ENCODE peak calls at places on chromosomes 16 and 17, in six cellular contexts. A is A549, R is K562, O is HepG2, T is endothelial cell of umbilical vein, Q is GM12878. Z is an unnamed sample.

GRCh38 chr16:72134507-72134906 is 37.4 kb downstream of the PMFBP1 start:
- DNase-seq in A (no peak), R (no peak), O (no peak), T (no peak), Q (no peak), Z (no peak)

GRCh38 chr17:80292557-80292956 is 31.9 kb downstream of the RNF213 start:
- DNase-seq in A (no peak), R (no peak), O (no peak), T (no peak), Q (no peak), Z (no peak)

GRCh38 chr16:55496509-55497145 is 12.2 kb upstream of the LPCAT2 start:
- DNase-seq in A (no peak), R (no peak), O (no peak), T (no peak), Q (no peak), Z (peak; percentile 28)

GRCh38 chr17:28720247-28720996 is 637 bp downstream of the RPL23A start:
- DNase-seq in A (no peak), R (peak; percentile 66), O (no peak), T (no peak), Q (no peak), Z (peak; percentile 63)

GRCh38 chr17:63850401-63850800 is 7.9 kb upstream of the SMARCD2 start:
- DNase-seq in A (no peak), R (peak; percentile 42), O (no peak), T (no peak), Q (no peak), Z (no peak)

GRCh38 chr16:3687792-3688191 is 29.5 kb downstream of the TRAP1 start:
- DNase-seq in A (no peak), R (no peak), O (no peak), T (no peak), Q (no peak), Z (no peak)

GRCh38 chr17:30600830-30601494 is 123.8 kb downstream of the GOSR1 start:
- DNase-seq in A (peak; percentile 48), R (no peak), O (no peak), T (peak; percentile 39), Q (no peak), Z (peak; percentile 52)

GRCh38 chr16:2692948-2693651 is 10.8 kb downstream of the KCTD5 start:
- DNase-seq in A (no peak), R (peak; percentile 25), O (no peak), T (no peak), Q (no peak), Z (no peak)

GRCh38 chr17:39671651-39672521 is 3.6 kb downstream of the PNMT start:
- DNase-seq in A (peak; percentile 82), R (peak; percentile 72), O (peak; percentile 67), T (peak; percentile 40), Q (no peak), Z (peak; percentile 67)

GRCh38 chr16:85454171-85454883 is 158.8 kb upstream of the GSE1 start:
- DNase-seq in A (no peak), R (no peak), O (no peak), T (no peak), Q (no peak), Z (no peak)

GRCh38 chr17:64118452-64118979 is 11.4 kb downstream of the ERN1 start:
- DNase-seq in A (no peak), R (peak; percentile 67), O (no peak), T (peak; percentile 22), Q (no peak), Z (peak; percentile 61)

GRCh38 chr16:52591441-52592215 is 44.7 kb upstream of the TOX3 start:
- DNase-seq in A (no peak), R (no peak), O (no peak), T (no peak), Q (no peak), Z (no peak)

GRCh38 chr16:9843424-9844013 is 338.7 kb downstream of the GRIN2A start:
- DNase-seq in A (no peak), R (no peak), O (no peak), T (no peak), Q (no peak), Z (no peak)

GRCh38 chr17:5464717-5465507 is 3.9 kb downstream of the DHX33 start:
- DNase-seq in A (no peak), R (no peak), O (peak; percentile 94), T (no peak), Q (no peak), Z (no peak)

GRCh38 chr17:57004944-57005579 is 27.1 kb downstream of the SCPEP1 start:
- DNase-seq in A (peak; percentile 31), R (peak; percentile 25), O (no peak), T (no peak), Q (peak; percentile 71), Z (peak; percentile 93)

GRCh38 chr16:21663889-21664647 is at the start of gene OTOA:
- DNase-seq in A (no peak), R (no peak), O (no peak), T (no peak), Q (no peak), Z (no peak)

GRCh38 chr17:13597723-13598347 is 3.9 kb downstream of the HS3ST3A1 start:
- DNase-seq in A (peak; percentile 41), R (peak; percentile 61), O (peak; percentile 45), T (peak; percentile 27), Q (no peak), Z (peak; percentile 74)

GRCh38 chr17:43905985-43906852 is 1.1 kb downstream of the MPP2 start:
- DNase-seq in A (peak; percentile 54), R (no peak), O (peak; percentile 47), T (no peak), Q (no peak), Z (peak; percentile 40)

GRCh38 chr17:64686705-64687104 is 24.6 kb upstream of the SMURF2 start:
- DNase-seq in A (no peak), R (no peak), O (no peak), T (no peak), Q (no peak), Z (no peak)

GRCh38 chr17:78910885-78911284 is 7.9 kb upstream of the CEP295NL start:
- DNase-seq in A (no peak), R (no peak), O (no peak), T (no peak), Q (no peak), Z (peak; percentile 55)

GRCh38 chr17:19470529-19471261 is 59.7 kb downstream of the RNF112 start:
- DNase-seq in A (no peak), R (no peak), O (no peak), T (no peak), Q (no peak), Z (no peak)

GRCh38 chr17:65191805-65192740 is 54.9 kb downstream of the RGS9 start:
- DNase-seq in A (peak; percentile 43), R (no peak), O (peak; percentile 20), T (peak; percentile 62), Q (no peak), Z (peak; percentile 61)

GRCh38 chr17:72139213-72139612 is 18.4 kb downstream of the SOX9 start:
- DNase-seq in A (no peak), R (no peak), O (no peak), T (no peak), Q (no peak), Z (no peak)

GRCh38 chr16:56956076-56956475 is 5.7 kb upstream of the CETP start:
- DNase-seq in A (no peak), R (no peak), O (no peak), T (no peak), Q (no peak), Z (no peak)

GRCh38 chr17:7982666-7983065 is 19.7 kb upstream of the GUCY2D start:
- DNase-seq in A (no peak), R (peak; percentile 21), O (no peak), T (peak; percentile 33), Q (no peak), Z (peak; percentile 40)

GRCh38 chr16:80433617-80434016 is 107.2 kb upstream of the DYNLRB2 start:
- DNase-seq in A (no peak), R (no peak), O (no peak), T (no peak), Q (no peak), Z (peak; percentile 4)

GRCh38 chr17:29138991-29139682 is 41.1 kb downstream of the MYO18A start:
- DNase-seq in A (no peak), R (no peak), O (no peak), T (no peak), Q (no peak), Z (peak; percentile 95)

GRCh38 chr17:76700627-76701470 is 9.9 kb downstream of the MXRA7 start:
- DNase-seq in A (no peak), R (no peak), O (peak; percentile 86), T (peak; percentile 37), Q (no peak), Z (peak; percentile 61)

GRCh38 chr17:76700290-76700626 is 10.5 kb downstream of the MXRA7 start:
- DNase-seq in A (no peak), R (no peak), O (no peak), T (no peak), Q (no peak), Z (no peak)

GRCh38 chr17:76695059-76695892 is 15.5 kb downstream of the MXRA7 start:
- DNase-seq in A (no peak), R (no peak), O (no peak), T (no peak), Q (no peak), Z (no peak)

GRCh38 chr17:76696763-76697701 is 13.7 kb downstream of the MXRA7 start:
- DNase-seq in A (no peak), R (no peak), O (peak; percentile 66), T (peak; percentile 76), Q (peak; percentile 40), Z (peak; percentile 79)

GRCh38 chr17:76697702-76698465 is 12.9 kb downstream of the MXRA7 start:
- DNase-seq in A (no peak), R (peak; percentile 79), O (no peak), T (no peak), Q (no peak), Z (no peak)
- H3K4me3 ChIP-seq in A (no peak overlapping the region), R (no peak overlapping the region), O (no peak overlapping the region), T (no peak overlapping the region), Q (no peak overlapping the region), Z (no peak overlapping the region)

GRCh38 chr17:2387086-2388019 is 13.5 kb downstream of the MNT start:
- DNase-seq in A (no peak), R (no peak), O (no peak), T (no peak), Q (no peak), Z (no peak)
- TF ChIP-seq POLR2A in A (no peak), R (no peak), O (no peak), T (no peak), Q (no peak), Z (no peak)

DNA sequence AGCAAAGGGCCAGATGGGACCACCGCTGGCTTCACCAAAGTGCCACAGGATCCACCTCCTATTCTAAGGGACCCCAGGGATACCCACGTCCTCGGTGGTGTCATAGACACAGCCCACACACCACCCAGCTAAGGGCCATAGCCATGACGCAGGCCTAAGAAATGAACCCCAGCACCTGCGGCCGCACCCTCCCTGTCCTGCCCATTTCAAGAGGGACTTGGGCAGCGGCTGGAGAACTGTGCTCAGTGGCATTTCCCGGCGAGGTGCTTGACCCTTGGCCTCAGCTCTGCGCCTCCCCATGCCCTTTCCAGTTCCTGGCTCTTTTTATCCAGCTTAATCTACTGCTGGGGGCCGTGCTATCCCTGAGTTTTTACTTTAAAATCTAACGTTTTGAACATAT is 27.3 kb downstream of the ZNF778 start:
- DNase-seq in A (no peak), R (no peak), O (no peak), T (no peak), Q (no peak), Z (no peak)
- TF ChIP-seq MYC in A (no peak), R (no peak), O (no peak), T (no peak), Q (no peak), Z (no peak)

DNA sequence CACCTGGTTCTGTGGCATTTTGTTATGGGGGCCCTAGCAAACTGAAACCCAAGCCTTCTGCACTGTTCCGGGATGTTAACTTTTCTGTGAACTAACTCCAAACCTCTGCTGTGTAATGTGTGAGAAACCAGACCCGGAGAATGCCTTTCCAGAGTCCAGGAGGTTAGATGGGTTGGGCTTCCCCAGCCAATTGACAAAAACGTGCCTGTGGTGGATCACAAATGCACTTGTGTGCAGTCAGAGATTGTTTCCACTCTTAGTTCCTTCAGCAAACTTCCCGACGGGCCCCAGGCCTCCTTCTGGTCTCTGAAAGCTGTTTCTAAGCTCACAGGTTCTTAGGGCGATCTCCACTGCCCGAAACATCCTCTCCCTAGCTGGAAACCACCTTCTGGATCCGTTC is 13.7 kb upstream of the GGA2 start:
- DNase-seq in A (no peak), R (no peak), O (no peak), T (no peak), Q (no peak), Z (no peak)
- H3K4me3 ChIP-seq in A (no peak overlapping the region), R (no peak overlapping the region), O (no peak overlapping the region), T (no peak overlapping the region), Q (no peak overlapping the region), Z (no peak overlapping the region)

Z was measured in NB4.